ENCODE peak calls at places on chromosomes 5 and 9, in eight cellular contexts. K, D, Y, P, M, W, H and T are unnamed samples.

GRCh38 chr9:10026585-10026984 is 586.2 kb downstream of the PTPRD start:
- DNase-seq in P (no peak), Y (no peak), W (no peak), H (no peak), D (no peak), M (peak), K (no peak), T (no peak)

GRCh38 chr5:160008877-160009590 is at the start of gene TTC1:
- DNase-seq in W (peak), H (peak), M (peak), K (peak), Y (peak), P (peak), D (peak), T (peak)

GRCh38 chr9:84107995-84108394 is 127.4 kb downstream of the RMI1 start:
- DNase-seq in W (no peak), M (no peak), K (no peak), H (no peak), D (no peak), Y (no peak), P (no peak), T (no peak)

GRCh38 chr5:180329606-180330269 is 23.4 kb downstream of the GFPT2 start:
- DNase-seq in Y (no peak), W (no peak), H (no peak), P (no peak), K (no peak), M (no peak), D (no peak), T (no peak)

GRCh38 chr5:79689541-79690466 is at the start of gene CMYA5:
- DNase-seq in M (no peak), P (no peak), Y (no peak), H (peak), W (peak), D (peak), K (peak), T (peak)

GRCh38 chr9:135587658-135588057 is 26.1 kb downstream of the PAEP start:
- DNase-seq in Y (peak), M (no peak), H (no peak), K (no peak), D (no peak), W (peak), P (no peak), T (no peak)

GRCh38 chr5:3856036-3856435 is 260.4 kb downstream of the IRX1 start:
- DNase-seq in M (no peak), D (no peak), Y (no peak), P (no peak), K (no peak), H (no peak), W (no peak), T (no peak)

GRCh38 chr5:138369249-138369648 is 16.8 kb downstream of the KDM3B start:
- DNase-seq in H (no peak), D (no peak), P (no peak), K (no peak), W (no peak), Y (no peak), M (peak), T (no peak)

GRCh38 chr9:110623462-110624025 is 44.0 kb upstream of the SVEP1 start:
- DNase-seq in H (peak), D (no peak), K (no peak), P (peak), Y (peak), M (peak), W (peak), T (peak)

GRCh38 chr5:110021251-110021650 is 331.5 kb downstream of the MAN2A1 start:
- DNase-seq in W (no peak), H (no peak), P (no peak), M (no peak), D (no peak), Y (no peak), K (no peak), T (no peak)

GRCh38 chr5:110019780-110020179 is 330.1 kb downstream of the MAN2A1 start:
- DNase-seq in W (no peak), P (no peak), Y (no peak), M (no peak), D (no peak), K (no peak), H (no peak), T (no peak)

GRCh38 chr5:110018509-110018908 is 328.8 kb downstream of the MAN2A1 start:
- DNase-seq in H (no peak), P (no peak), K (no peak), D (no peak), M (no peak), Y (no peak), W (no peak), T (no peak)

GRCh38 chr5:110019119-110019518 is 329.4 kb downstream of the MAN2A1 start:
- DNase-seq in H (no peak), K (no peak), W (no peak), Y (no peak), M (no peak), D (no peak), P (no peak), T (no peak)

DNA sequence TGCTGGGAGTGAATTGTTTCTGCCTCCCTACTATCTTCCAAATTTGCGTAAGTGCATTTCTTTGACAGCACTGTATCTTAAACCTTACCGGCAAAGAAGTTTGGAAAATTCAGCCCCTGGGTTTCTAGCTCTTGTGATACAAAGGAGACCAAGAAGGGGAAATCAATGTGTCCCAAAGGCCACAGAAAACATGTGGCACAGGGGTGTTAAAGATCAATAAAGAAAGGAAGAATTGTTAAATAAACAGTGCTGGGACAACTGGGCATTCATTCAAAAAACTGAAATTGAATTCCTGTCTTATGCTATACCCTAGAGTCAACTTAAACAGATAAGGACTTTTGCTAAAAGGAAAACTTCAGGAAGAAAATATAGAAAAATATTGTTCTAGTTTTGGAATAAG is 328.1 kb downstream of the MAN2A1 start:
- DNase-seq in H (no peak), K (no peak), P (no peak), W (no peak), M (no peak), D (no peak), Y (no peak), T (no peak)
- TF ChIP-seq POLR2A in H (no peak), K (no peak), P (no peak), W (no peak), M (no peak), D (no peak), Y (no peak), T (no peak)

GRCh38 chr5:1769752-1770442 is 29.7 kb downstream of the MRPL36 start:
- DNase-seq in Y (no peak), D (no peak), P (no peak), M (no peak), W (no peak), K (no peak), H (no peak), T (peak)

GRCh38 chr5:1769017-1769640 is 30.5 kb downstream of the MRPL36 start:
- DNase-seq in K (no peak), D (no peak), H (no peak), Y (no peak), M (no peak), P (no peak), W (no peak), T (no peak)

GRCh38 chr5:1768283-1769000 is 31.2 kb downstream of the MRPL36 start:
- DNase-seq in K (no peak), M (no peak), D (no peak), W (no peak), Y (no peak), H (no peak), P (no peak), T (no peak)

GRCh38 chr5:1765880-1766235 is 33.8 kb downstream of the MRPL36 start:
- DNase-seq in D (no peak), P (no peak), W (no peak), K (no peak), H (no peak), M (no peak), Y (no peak), T (no peak)

DNA sequence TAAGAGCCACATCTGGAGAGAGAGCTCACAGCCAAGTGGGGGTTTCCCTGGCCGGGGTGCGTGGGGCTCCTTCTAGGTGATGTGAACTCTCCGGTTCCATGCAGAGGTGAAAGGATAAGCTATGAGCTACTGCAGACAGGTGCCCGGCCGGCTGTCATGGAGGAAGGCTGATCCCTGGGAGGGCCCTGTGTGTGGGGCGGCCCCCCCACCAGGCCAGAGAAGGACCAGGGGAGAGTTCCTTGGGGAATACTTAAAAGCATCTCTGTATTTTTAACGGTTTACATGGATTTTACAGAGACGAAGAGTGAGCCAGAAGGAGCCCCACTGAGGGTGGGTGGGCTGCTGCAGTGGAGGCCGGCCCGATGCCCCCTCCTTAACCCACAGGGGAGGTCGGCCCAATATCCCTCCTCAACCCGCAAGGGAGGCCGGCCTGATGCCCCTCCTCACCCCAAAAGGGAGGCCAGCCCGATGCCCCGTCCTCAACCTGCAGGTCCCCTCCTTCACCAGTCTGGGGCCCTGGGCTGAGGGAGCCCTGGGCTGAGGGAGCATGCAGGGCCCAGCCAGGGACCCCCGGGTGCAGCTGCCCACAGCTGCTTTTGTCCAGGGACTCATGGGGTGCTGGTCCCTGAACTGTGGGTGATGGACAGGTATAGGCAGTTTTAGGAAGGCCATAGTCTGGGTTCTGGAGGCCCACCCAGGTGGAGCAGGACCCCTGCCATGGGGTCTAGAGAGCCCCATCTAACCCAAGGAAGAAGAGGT is 31.9 kb downstream of the MRPL36 start:
- DNase-seq in H (no peak), P (no peak), K (no peak), D (no peak), W (no peak), Y (no peak), M (no peak), T (no peak)
- TF ChIP-seq CTCF in H (no peak), P (no peak), K (no peak), D (no peak), W (no peak), Y (no peak), M (no peak), T (no peak)

GRCh38 chr5:126777974-126778674 is 1.2 kb downstream of the LMNB1 start:
- DNase-seq in W (peak), M (peak), Y (peak), K (peak), D (peak), P (peak), H (peak), T (peak)

GRCh38 chr5:126780165-126780827 is 3.4 kb downstream of the LMNB1 start:
- DNase-seq in K (peak), W (no peak), D (peak), H (peak), P (peak), Y (peak), M (peak), T (peak)

GRCh38 chr5:126777257-126777973 is 479 bp downstream of the LMNB1 start:
- DNase-seq in W (no peak), P (peak), D (peak), M (peak), Y (peak), K (peak), H (peak), T (peak)

GRCh38 chr5:126776499-126777256 is at the start of gene LMNB1:
- DNase-seq in W (peak), H (peak), M (peak), P (peak), D (peak), Y (peak), K (peak), T (peak)

DNA sequence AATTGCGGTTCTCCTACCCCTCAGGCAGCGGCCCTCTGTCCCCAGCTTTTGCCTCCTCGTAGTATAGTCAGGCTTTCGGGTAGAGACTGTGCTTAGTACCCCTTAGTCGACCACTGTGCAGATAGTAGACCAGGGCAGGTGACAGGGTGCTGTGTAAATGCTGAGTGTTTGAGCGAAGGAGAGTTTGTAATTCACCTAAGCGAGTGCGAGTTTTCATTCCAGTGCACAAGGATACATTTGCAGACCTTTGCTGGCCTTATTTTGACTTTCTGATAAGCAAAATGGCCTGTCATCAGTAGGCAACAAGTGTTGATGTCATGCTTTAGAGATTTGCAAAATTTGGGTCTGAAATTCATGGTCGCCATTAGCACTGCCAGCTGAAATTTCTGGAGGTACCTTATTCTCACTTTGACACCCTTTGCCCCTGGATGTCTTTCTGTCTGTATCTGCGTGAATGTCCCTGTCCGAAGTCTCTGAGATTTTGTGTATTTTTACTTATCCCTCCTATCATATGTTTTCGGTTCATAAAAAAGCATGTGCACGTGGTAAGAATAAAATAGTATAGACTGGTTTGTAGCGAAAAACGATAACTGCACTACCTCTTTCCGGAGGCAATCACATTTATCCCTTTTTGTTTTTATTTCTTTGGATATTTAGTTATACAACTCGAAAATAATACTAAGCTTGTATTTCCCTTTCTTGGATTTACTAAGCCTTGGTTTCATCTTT is 1.9 kb downstream of the LMNB1 start:
- DNase-seq in K (no peak), D (no peak), H (no peak), W (no peak), P (peak), M (no peak), Y (no peak), T (no peak)
- TF ChIP-seq POLR2A in K (no peak), D (no peak), H (no peak), W (no peak), P (no peak), M (no peak), Y (no peak), T (no peak)

GRCh38 chr9:77022783-77023440 is 3.5 kb downstream of the FOXB2 start:
- DNase-seq in D (no peak), K (no peak), W (peak), H (no peak), P (no peak), Y (no peak), M (no peak), T (peak)
- TF ChIP-seq CTCF in D (no peak), K (no peak), W (peak), H (no peak), P (no peak), Y (no peak), M (no peak), T (no peak)

GRCh38 chr5:62403411-62404250 is at the start of gene DIMT1:
- DNase-seq in Y (peak), H (peak), P (peak), D (peak), W (peak), M (peak), K (peak), T (peak)
- TF ChIP-seq POLR2A in Y (peak), H (peak), P (peak), D (peak), W (peak), M (peak), K (peak), T (no peak)

GRCh38 chr5:135895474-135896006 is at the start of gene IL9:
- DNase-seq in Y (no peak), H (no peak), D (no peak), P (no peak), W (no peak), K (no peak), M (no peak), T (no peak)
- TF ChIP-seq CTCF in Y (no peak), H (no peak), D (no peak), P (no peak), W (no peak), K (no peak), M (no peak), T (no peak)

DNA sequence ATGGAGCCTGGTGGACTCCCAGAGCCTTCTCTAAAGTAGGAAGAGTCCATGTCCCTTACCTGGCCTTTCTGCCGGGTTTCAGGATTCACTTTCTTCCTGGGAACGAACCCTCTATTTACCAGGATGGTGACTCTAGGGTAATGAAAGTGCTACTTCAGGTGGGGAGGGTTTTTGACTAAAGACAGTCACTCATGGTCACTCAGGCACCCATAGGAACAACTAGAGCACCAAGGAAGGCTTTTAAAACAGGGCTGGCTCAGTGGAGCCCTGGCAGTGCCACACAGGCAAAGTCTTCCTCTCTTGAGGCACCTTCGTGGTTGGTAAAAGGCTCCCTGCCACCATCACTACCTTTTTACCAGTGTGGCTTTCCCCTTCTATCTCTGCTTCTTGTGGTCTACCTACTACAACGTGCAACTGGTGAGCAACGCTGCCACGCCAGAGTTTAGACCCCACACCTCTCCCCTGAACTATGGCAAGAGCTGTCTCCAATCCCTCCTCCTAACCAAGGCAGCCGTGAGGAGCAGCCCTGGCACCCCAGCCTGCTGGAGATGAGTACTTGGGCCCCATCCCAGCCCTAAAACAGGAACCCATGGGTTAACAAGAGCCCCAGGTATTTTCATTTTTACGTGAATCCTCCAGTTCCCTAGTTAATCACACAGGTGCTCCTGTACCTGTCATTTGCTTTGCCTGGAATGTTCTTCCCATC is 3.5 kb downstream of the SURF1 start:
- DNase-seq in M (peak), P (no peak), W (no peak), K (no peak), Y (no peak), D (no peak), H (no peak), T (no peak)
- TF ChIP-seq POLR2A in M (no peak), P (no peak), W (no peak), K (no peak), Y (peak), D (no peak), H (no peak), T (no peak)